ENCODE peak calls at places on chromosome 2, in seven cellular contexts. G is A549, E is uterus, N is esophagus muscularis mucosa, H is body of pancreas, Q is IMR-90, I is HCT116. K is an unnamed sample.

GRCh38 chr2:96329870-96330269 is 4.8 kb downstream of the ITPRIPL1 start:
- DNase-seq in I (no peak), E (no peak), Q (no peak), H (no peak), N (no peak), G (no peak), K (no peak)

GRCh38 chr2:112642961-112643360 is 2.8 kb upstream of the SLC20A1 start:
- DNase-seq in Q (no peak), N (no peak), G (no peak), I (no peak), H (no peak), E (no peak), K (no peak)

GRCh38 chr2:163247151-163247872 is 408.7 kb upstream of the KCNH7 start:
- DNase-seq in G (no peak), H (no peak), E (no peak), N (no peak), I (no peak), Q (no peak), K (no peak)

GRCh38 chr2:36376319-36376765 is 20.8 kb downstream of the CRIM1 start:
- DNase-seq in E (peak), Q (peak), H (peak), N (no peak), G (peak), I (no peak), K (no peak)

GRCh38 chr2:68157002-68157401 is 686 bp upstream of the PNO1 start:
- DNase-seq in E (no peak), Q (peak), N (no peak), H (no peak), I (no peak), G (no peak), K (no peak)

GRCh38 chr2:46776687-46777327 is 138.8 kb downstream of the MCFD2 start:
- DNase-seq in I (peak), Q (peak), G (peak), H (peak), E (peak), N (no peak), K (no peak)

GRCh38 chr2:46521215-46521683 is 41.9 kb downstream of the TMEM247 start:
- DNase-seq in G (no peak), Q (peak), I (no peak), E (peak), H (peak), N (peak), K (no peak)

GRCh38 chr2:220127311-220127710 is 499.9 kb downstream of the SLC4A3 start:
- DNase-seq in E (no peak), H (no peak), Q (no peak), G (no peak), N (no peak), I (no peak), K (no peak)

GRCh38 chr2:169849710-169850109 is 22.5 kb downstream of the UBR3 start:
- DNase-seq in H (no peak), Q (no peak), N (no peak), G (no peak), E (no peak), I (no peak), K (no peak)

GRCh38 chr2:101828267-101829017 is 130.9 kb downstream of the MAP4K4 start:
- DNase-seq in Q (no peak), I (no peak), H (no peak), E (no peak), N (no peak), G (no peak), K (no peak)

GRCh38 chr2:189178726-189179606 is 595 bp downstream of the COL5A2 start:
- DNase-seq in Q (peak), I (no peak), E (no peak), G (peak), N (no peak), H (no peak), K (no peak)

GRCh38 chr2:174606336-174606735 is 8.7 kb upstream of the WIPF1 start:
- DNase-seq in N (no peak), H (peak), Q (peak), I (no peak), G (peak), E (no peak), K (no peak)

GRCh38 chr2:127121341-127121740 is 14.4 kb upstream of the BIN1 start:
- DNase-seq in I (no peak), H (no peak), G (no peak), N (no peak), E (no peak), Q (no peak), K (no peak)

GRCh38 chr2:219251656-219252055 is 1.4 kb upstream of the TUBA4B start:
- DNase-seq in Q (no peak), G (no peak), I (no peak), H (no peak), E (no peak), N (no peak), K (no peak)

GRCh38 chr2:69565431-69565839 is 78.1 kb downstream of the AAK1 start:
- DNase-seq in N (no peak), Q (no peak), I (peak), G (peak), E (peak), H (peak), K (no peak)

GRCh38 chr2:234952270-234953115 is 676 bp downstream of the SH3BP4 start:
- DNase-seq in H (peak), I (no peak), Q (no peak), N (no peak), E (no peak), G (peak), K (no peak)

GRCh38 chr2:8576525-8577157 is 105.2 kb upstream of the ID2 start:
- DNase-seq in I (no peak), G (no peak), E (no peak), Q (no peak), H (peak), N (no peak), K (no peak)

DNA sequence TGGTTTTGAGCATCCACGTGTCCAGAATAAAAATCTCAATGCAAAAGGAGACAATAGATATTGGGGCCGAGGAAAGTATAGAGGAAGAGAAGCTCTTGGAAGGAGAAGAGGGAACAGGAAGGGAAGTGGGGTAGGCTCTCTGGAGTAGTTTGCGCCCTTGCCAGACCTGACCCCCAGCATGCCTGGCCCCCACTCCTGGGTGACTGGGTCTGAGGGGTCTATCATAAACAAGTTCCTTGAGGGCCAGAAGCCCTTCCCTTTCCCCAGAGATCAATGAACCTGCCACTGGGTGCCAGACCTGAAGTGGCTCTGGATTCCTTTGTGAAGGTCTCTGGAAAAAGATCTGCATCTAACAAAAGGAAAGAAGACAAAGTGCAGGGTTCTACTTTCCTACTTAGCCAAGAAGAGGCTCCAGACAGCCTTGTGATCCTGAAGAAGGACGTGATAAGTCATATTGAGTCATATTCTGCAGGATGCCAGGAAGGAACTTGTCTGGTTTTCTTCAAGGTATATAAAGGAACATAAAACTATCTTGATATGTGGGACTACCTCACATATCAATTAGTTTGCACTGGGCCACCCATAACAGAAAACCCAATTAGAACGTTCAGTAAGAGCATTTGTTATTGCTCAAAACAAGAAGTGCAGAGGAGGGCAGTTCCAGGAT is 18.7 kb upstream of the ATOH8 start:
- DNase-seq in I (no peak), Q (peak), E (no peak), N (no peak), G (no peak), H (no peak), K (no peak)
- TF ChIP-seq POLR2A in I (no peak), Q (no peak), E (no peak), N (no peak), G (no peak), H (no peak), K (no peak)

GRCh38 chr2:190889175-190889943 is 8.7 kb downstream of the GLS start:
- DNase-seq in G (no peak), N (no peak), H (no peak), I (no peak), E (no peak), Q (no peak), K (no peak)
- H3K4me3 ChIP-seq in G (peak), N (no peak), H (no peak), I (no peak), E (no peak), Q (no peak), K (no peak)

DNA sequence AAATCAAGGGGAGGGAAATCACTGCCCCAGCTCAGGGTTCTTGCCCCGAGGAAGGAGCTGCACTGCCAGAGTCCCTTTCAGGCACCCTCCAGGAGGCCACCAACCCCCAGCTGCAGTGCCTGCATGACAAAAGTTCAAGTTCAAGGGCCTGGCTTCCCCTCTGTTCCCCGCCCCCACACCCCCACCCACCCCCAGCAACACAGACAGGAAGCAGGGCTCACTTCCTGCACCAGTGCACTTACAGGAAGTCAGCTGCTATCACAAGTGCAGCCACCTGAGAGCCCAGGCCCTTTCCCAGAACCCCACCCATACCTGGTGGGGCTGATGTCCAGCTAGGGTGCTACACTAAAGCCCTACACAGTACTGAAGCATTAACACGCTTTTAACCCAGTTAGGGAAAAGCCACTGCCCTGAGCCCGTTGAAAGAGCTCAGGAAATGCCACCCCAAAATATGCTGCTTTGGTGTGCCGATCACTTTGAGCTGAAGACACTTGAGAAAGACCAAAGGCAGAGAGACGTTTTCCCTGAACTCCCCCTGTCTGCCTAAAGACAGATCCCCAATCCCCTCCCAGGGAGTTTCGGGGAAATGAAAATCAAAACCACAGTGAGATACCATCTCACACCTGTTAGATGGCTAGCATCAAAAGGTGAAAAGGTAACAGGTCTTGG is 109.9 kb upstream of the CAB39 start:
- DNase-seq in Q (no peak), E (no peak), G (no peak), I (no peak), H (no peak), N (no peak), K (peak)
- TF ChIP-seq POLR2A in Q (no peak), E (no peak), G (no peak), I (no peak), H (no peak), N (no peak), K (peak)

GRCh38 chr2:88873620-88874019 is 182.1 kb downstream of the RPIA start:
- DNase-seq in G (no peak), I (no peak), N (no peak), Q (no peak), E (no peak), H (no peak), K (no peak)

GRCh38 chr2:88871336-88871735 is 179.9 kb downstream of the RPIA start:
- DNase-seq in I (no peak), G (no peak), Q (no peak), H (no peak), N (no peak), E (no peak), K (no peak)

GRCh38 chr2:88868861-88869260 is 177.4 kb downstream of the RPIA start:
- DNase-seq in G (no peak), N (no peak), H (no peak), E (no peak), I (no peak), Q (no peak), K (no peak)

GRCh38 chr2:88866756-88867155 is 175.3 kb downstream of the RPIA start:
- DNase-seq in H (no peak), I (no peak), N (no peak), Q (no peak), G (no peak), E (no peak), K (no peak)

GRCh38 chr2:88870267-88870839 is 178.9 kb downstream of the RPIA start:
- DNase-seq in Q (no peak), N (no peak), H (no peak), I (no peak), G (no peak), E (no peak), K (no peak)
- H3K4me3 ChIP-seq in Q (no peak), N (no peak), H (no peak), I (no peak), G (no peak), E (no peak), K (no peak)

GRCh38 chr2:54904836-54905235 is 145.4 kb downstream of the RTN4 start:
- DNase-seq in Q (no peak), E (no peak), G (no peak), I (peak), H (peak), N (no peak), K (no peak)
- TF ChIP-seq POLR2A in Q (no peak), E (no peak), G (no peak), I (no peak), H (no peak), N (no peak), K (no peak)